ENCODE peak calls at places on chromosomes 2 and 18, in four cellular contexts. Y is PC-9, U is A549, I is mucosa of gallbladder. E is an unnamed sample.

GRCh38 chr2:133760366-133760765 is 192.1 kb upstream of the NCKAP5 start:
- DNase-seq in Y (no peak), U (no peak), I (no peak), E (no peak)

GRCh38 chr2:240561325-240561971 is 1.3 kb downstream of the DUSP28 start:
- DNase-seq in Y (peak; percentile 48), I (peak; percentile 23), U (no peak), E (no peak)

GRCh38 chr2:169439900-169440299 is 39.4 kb upstream of the BBS5 start:
- DNase-seq in Y (no peak), I (no peak), U (no peak), E (no peak)

GRCh38 chr2:46311651-46312223 is 14.5 kb downstream of the EPAS1 start:
- DNase-seq in Y (no peak), U (no peak), I (no peak), E (no peak)

GRCh38 chr2:127577973-127578372 is 42.5 kb downstream of the MYO7B start:
- DNase-seq in I (no peak), Y (no peak), U (no peak), E (no peak)

GRCh38 chr18:22094375-22094767 is 75.0 kb upstream of the GATA6 start:
- DNase-seq in Y (no peak), I (no peak), U (no peak), E (no peak)

GRCh38 chr2:118774458-118775133 is 72.9 kb downstream of the EN1 start:
- DNase-seq in Y (no peak), U (peak; percentile 35), I (peak; percentile 12), E (no peak)

GRCh38 chr2:74849228-74849892 is 15.4 kb downstream of the HK2 start:
- DNase-seq in I (peak; percentile 58), Y (peak; percentile 55), U (no peak), E (no peak)

GRCh38 chr2:54999182-54999581 is 51.1 kb downstream of the RTN4 start:
- DNase-seq in Y (peak; percentile 21), U (no peak), I (no peak), E (no peak)